ENCODE peak calls at places on chromosomes 1 and 21, in ten cellular contexts. C is NCI-H774; L is mesenchymal stem cell; M is breast epithelium; W is T-helper 2 cell; E is CD4-positive, alpha-beta memory T cell; D is H54; P is HFF-Myc; X is COR-L47; O is substantia nigra. I is an unnamed sample.

GRCh38 chr1:22526098-22526497 is 37.2 kb upstream of the EPHA8 start:
- DNase-seq in L (no peak), W (no peak), C (no peak), P (no peak), X (no peak), D (no peak), M (no peak), E (no peak), O (no peak), I (peak; percentile 88)

GRCh38 chr1:112878321-112878720 is 77.7 kb downstream of the SLC16A1 start:
- DNase-seq in E (no peak), P (no peak), M (no peak), O (peak; percentile 51), W (no peak), X (no peak), C (no peak), L (peak; percentile 37), D (no peak), I (no peak)

GRCh38 chr1:115727706-115728249 is 40.7 kb downstream of the CASQ2 start:
- DNase-seq in P (peak; percentile 84), L (peak; percentile 99), O (no peak), M (no peak), W (no peak), D (peak; percentile 8), C (no peak), X (no peak), E (no peak), I (no peak)

GRCh38 chr1:217048104-217048707 is 325.0 kb upstream of the ESRRG start:
- DNase-seq in M (no peak), D (peak; percentile 4), C (no peak), E (no peak), X (no peak), O (no peak), L (no peak), P (no peak), W (no peak), I (no peak)

GRCh38 chr1:238589843-238590435 is 699.2 kb upstream of the ZP4 start:
- DNase-seq in E (no peak), D (no peak), C (no peak), L (no peak), P (peak; percentile 17), M (no peak), O (no peak), X (no peak), W (no peak), I (no peak)

GRCh38 chr21:28818663-28819278 is 173.9 kb downstream of the LTN1 start:
- DNase-seq in W (no peak), L (peak; percentile 51), C (no peak), E (no peak), O (no peak), M (no peak), P (no peak), X (no peak), D (no peak), I (no peak)

GRCh38 chr1:78136672-78137071 is 90.9 kb downstream of the GIPC2 start:
- DNase-seq in X (no peak), O (no peak), W (no peak), P (no peak), D (no peak), L (no peak), M (no peak), C (no peak), E (no peak), I (no peak)

GRCh38 chr1:61079898-61080336 is 2.4 kb upstream of the NFIA start:
- DNase-seq in W (no peak), X (peak; percentile 26), O (peak; percentile 75), M (peak; percentile 62), P (peak; percentile 65), E (peak; percentile 10), C (peak; percentile 53), D (no peak), L (peak; percentile 80), I (peak; percentile 77)

GRCh38 chr1:109425902-109426277 is 358 bp downstream of the PSMA5 start:
- DNase-seq in D (peak; percentile 54), M (peak; percentile 54), E (peak; percentile 60), W (no peak), P (peak; percentile 26), C (no peak), L (peak; percentile 82), X (no peak), O (no peak), I (no peak)

GRCh38 chr1:93349231-93350135 is 3.8 kb downstream of the DR1 start:
- DNase-seq in O (no peak), L (peak; percentile 42), M (no peak), C (no peak), P (no peak), E (no peak), W (no peak), X (no peak), D (no peak), I (no peak)

GRCh38 chr1:161218301-161219077 is 3.4 kb downstream of the FCER1G start:
- DNase-seq in C (no peak), M (no peak), D (no peak), W (no peak), O (no peak), L (no peak), X (no peak), E (no peak), P (no peak), I (no peak)

GRCh38 chr1:38915352-38915948 is 26.2 kb downstream of the RHBDL2 start:
- DNase-seq in C (no peak), O (no peak), E (no peak), M (no peak), P (no peak), L (peak; percentile 19), D (no peak), X (no peak), W (no peak), I (no peak)

GRCh38 chr1:94820918-94821317 is 761 bp downstream of the SLC44A3 start:
- DNase-seq in X (no peak), P (no peak), W (no peak), O (no peak), E (no peak), M (no peak), C (no peak), L (peak; percentile 34), D (no peak), I (no peak)

GRCh38 chr1:37238376-37239224 is 204.3 kb upstream of the GRIK3 start:
- DNase-seq in M (no peak), W (no peak), L (no peak), X (peak; percentile 95), P (no peak), O (no peak), D (peak; percentile 28), E (no peak), C (peak; percentile 77), I (no peak)

GRCh38 chr1:934991-935750 is 11.4 kb downstream of the SAMD11 start:
- DNase-seq in L (no peak), X (no peak), O (no peak), M (no peak), D (no peak), W (no peak), E (no peak), C (no peak), P (no peak), I (no peak)

GRCh38 chr1:172132836-172133235 is 287.6 kb upstream of the C1orf105 start:
- DNase-seq in M (no peak), L (no peak), X (no peak), P (no peak), O (no peak), W (no peak), D (no peak), E (no peak), C (no peak), I (no peak)

GRCh38 chr1:153945131-153945794 is 1.3 kb downstream of the DENND4B start:
- DNase-seq in W (peak; percentile 46), E (peak; percentile 85), L (peak; percentile 73), C (no peak), M (no peak), O (peak; percentile 29), D (peak; percentile 40), P (no peak), X (no peak), I (no peak)

GRCh38 chr21:27244356-27244755 is 277.5 kb upstream of the ADAMTS5 start:
- DNase-seq in X (no peak), C (no peak), L (no peak), W (no peak), D (no peak), P (no peak), E (no peak), M (no peak), O (no peak), I (no peak)